ENCODE peak calls at places on chromosomes 12 and 14, in six cellular contexts. T is NCI-H460, X is heart left ventricle, O is AG08396, B is NCI-H446, F is hippocampal formation. V is an unnamed sample.

GRCh38 chr12:127145929-127146789 is 1120.8 kb upstream of the TMEM132C start:
- DNase-seq in X (peak), O (peak), T (no peak), B (no peak), F (peak), V (no peak)

GRCh38 chr12:34599530-34600513 is 577.5 kb downstream of the ALG10 start:
- DNase-seq in X (no peak), B (no peak), T (no peak), F (no peak), O (no peak), V (no peak)

GRCh38 chr12:31405021-31405420 is 79.1 kb upstream of the SINHCAF start:
- DNase-seq in F (no peak), T (no peak), X (no peak), B (no peak), O (no peak), V (no peak)

GRCh38 chr12:29725587-29726320 is 58.0 kb downstream of the TMTC1 start:
- DNase-seq in F (peak), B (peak), X (peak), T (no peak), O (peak), V (no peak)

GRCh38 chr14:102893452-102893851 is 29.0 kb upstream of the AMN start:
- DNase-seq in T (no peak), X (no peak), B (no peak), F (no peak), O (peak), V (no peak)

GRCh38 chr12:104700324-104700723 is 243.6 kb downstream of the CHST11 start:
- DNase-seq in O (no peak), F (no peak), X (no peak), B (no peak), T (no peak), V (no peak)

GRCh38 chr12:21676781-21677180 is 19.1 kb upstream of the LDHB start:
- DNase-seq in X (no peak), O (no peak), F (no peak), T (no peak), B (no peak), V (no peak)

GRCh38 chr14:64419003-64419402 is 30.9 kb downstream of the MTHFD1 start:
- DNase-seq in T (no peak), B (no peak), O (no peak), F (no peak), X (no peak), V (no peak)

GRCh38 chr14:35385042-35385839 is 19.3 kb downstream of the NFKBIA start:
- DNase-seq in F (peak), X (peak), O (peak), B (peak), T (peak), V (peak)

GRCh38 chr12:4284306-4284705 is 10.7 kb downstream of the CCND2 start:
- DNase-seq in T (no peak), B (no peak), F (no peak), O (no peak), X (no peak), V (no peak)

GRCh38 chr12:49871263-49871561 is 28.3 kb upstream of the BCDIN3D start:
- DNase-seq in O (no peak), T (no peak), X (no peak), F (no peak), B (peak), V (no peak)

GRCh38 chr12:109981311-109981710 is 14.9 kb downstream of the GIT2 start:
- DNase-seq in O (no peak), X (no peak), T (no peak), B (no peak), F (no peak), V (no peak)

GRCh38 chr12:7373226-7373625 is 69.4 kb downstream of the ACSM4 start:
- DNase-seq in B (no peak), O (no peak), X (no peak), T (no peak), F (peak), V (no peak)

GRCh38 chr12:120468271-120468845 is 1.2 kb downstream of the SRSF9 start:
- DNase-seq in B (no peak), T (no peak), X (no peak), O (peak), F (no peak), V (peak)

GRCh38 chr14:95891742-95892141 is 15.1 kb downstream of the TUNAR start:
- DNase-seq in X (no peak), T (peak), F (no peak), O (peak), B (no peak), V (no peak)

GRCh38 chr14:35140718-35141581 is 18.6 kb downstream of the PRORP start:
- DNase-seq in F (peak), X (no peak), B (peak), T (peak), O (no peak), V (no peak)

GRCh38 chr12:1305063-1305434 is 289.3 kb downstream of the FBXL14 start:
- DNase-seq in T (no peak), O (no peak), X (peak), B (peak), F (no peak), V (no peak)

GRCh38 chr14:101128478-101129450 is 225.2 kb upstream of the RTL1 start:
- DNase-seq in T (no peak), X (no peak), B (no peak), F (no peak), O (no peak), V (no peak)

GRCh38 chr12:52217223-52217622 is 15.8 kb upstream of the KRT7 start:
- DNase-seq in B (peak), F (no peak), X (peak), T (no peak), O (no peak), V (no peak)

GRCh38 chr12:51368640-51369517 is 22.3 kb downstream of the GALNT6 start:
- DNase-seq in O (no peak), F (no peak), T (no peak), B (no peak), X (no peak), V (no peak)

GRCh38 chr14:77738559-77739250 is 22.3 kb downstream of the SNW1 start:
- DNase-seq in F (no peak), T (no peak), X (no peak), B (no peak), O (peak), V (no peak)

GRCh38 chr14:24329736-24330135 is 5.1 kb downstream of the ADCY4 start:
- DNase-seq in X (peak), O (no peak), F (no peak), T (no peak), B (no peak), V (no peak)